ENCODE peak calls at places on chromosomes 13 and 19, in five cellular contexts. V, C, X, F and G are unnamed samples.

GRCh38 chr19:51703655-51704515 is 10.8 kb downstream of the SPACA6 start:
- DNase-seq in V (peak), X (peak), C (peak), F (peak), G (peak)

GRCh38 chr13:24540236-24541126 is 27.9 kb upstream of the PARP4 start:
- DNase-seq in F (no peak), X (peak), V (no peak), C (peak), G (peak)

GRCh38 chr19:13234518-13234917 is 84.3 kb downstream of the IER2 start:
- DNase-seq in F (peak), C (peak), V (no peak), X (peak), G (peak)

GRCh38 chr19:40716655-40717324 is at the start of the genes COQ8B and ITPKC:
- DNase-seq in F (peak), C (peak), V (peak), X (peak), G (peak)

GRCh38 chr19:19126102-19126501 is 12.2 kb downstream of the TMEM161A start:
- DNase-seq in F (no peak), C (no peak), V (no peak), X (no peak), G (no peak)

GRCh38 chr19:34218818-34219164 is 35.6 kb upstream of the GARRE1 start:
- DNase-seq in X (no peak), F (no peak), C (no peak), V (no peak), G (no peak)

GRCh38 chr13:33379597-33379996 is 94.0 kb upstream of the STARD13 start:
- DNase-seq in F (no peak), X (no peak), C (no peak), V (no peak), G (no peak)

GRCh38 chr13:75541287-75541686 is 3.6 kb upstream of the COMMD6 start:
- DNase-seq in X (no peak), F (no peak), C (no peak), V (peak), G (no peak)

GRCh38 chr13:112779856-112780604 is 90.2 kb downstream of the ATP11A start:
- DNase-seq in F (no peak), V (peak), X (no peak), C (peak), G (no peak)

GRCh38 chr19:17579523-17580244 is 24.2 kb downstream of the COLGALT1 start:
- DNase-seq in C (peak), F (peak), V (peak), X (peak), G (peak)

GRCh38 chr13:106467406-106468122 is 67.9 kb downstream of the EFNB2 start:
- DNase-seq in F (no peak), C (no peak), X (no peak), V (no peak), G (no peak)

GRCh38 chr13:106466691-106467405 is 68.6 kb downstream of the EFNB2 start:
- DNase-seq in C (no peak), F (no peak), X (no peak), V (no peak), G (no peak)

GRCh38 chr13:106471957-106472543 is 63.4 kb downstream of the EFNB2 start:
- DNase-seq in C (peak), X (peak), F (peak), V (peak), G (peak)

GRCh38 chr13:106468948-106469590 is 66.4 kb downstream of the EFNB2 start:
- DNase-seq in C (no peak), X (no peak), F (no peak), V (no peak), G (no peak)

DNA sequence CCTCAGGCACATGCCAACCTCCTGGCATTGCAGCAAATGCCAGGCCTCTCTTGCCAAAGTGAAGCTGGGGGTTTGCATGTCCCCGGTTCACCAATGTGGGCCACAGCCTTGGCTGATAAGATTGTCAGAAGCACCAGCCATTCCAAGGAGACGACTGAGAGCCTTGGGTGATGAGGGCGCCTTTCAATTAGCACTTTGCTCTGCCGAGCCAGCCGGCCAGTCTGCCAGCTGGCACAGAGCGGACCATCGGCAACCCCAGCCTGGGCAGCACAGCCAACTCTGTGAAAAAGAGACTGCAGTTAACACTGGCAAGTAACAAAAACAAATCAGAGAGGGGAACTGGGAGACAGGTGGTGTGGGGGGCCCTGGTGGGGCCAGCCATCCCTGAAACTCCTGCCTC is 67.3 kb downstream of the EFNB2 start:
- DNase-seq in F (no peak), C (no peak), V (no peak), X (no peak), G (no peak)
- TF ChIP-seq RAD21 in F (no peak), C (no peak), V (no peak), X (no peak), G (no peak)

GRCh38 chr19:46967578-46968018 is 52.0 kb upstream of the NPAS1 start:
- DNase-seq in F (no peak), X (no peak), V (no peak), C (no peak), G (no peak)
- TF ChIP-seq RAD21 in F (no peak), X (no peak), V (no peak), C (no peak), G (no peak)

GRCh38 chr13:42973581-42973980 is 18.5 kb downstream of the EPSTI1 start:
- DNase-seq in X (no peak), C (no peak), F (no peak), V (no peak), G (no peak)

GRCh38 chr13:42969558-42970172 is 22.4 kb downstream of the EPSTI1 start:
- DNase-seq in F (peak), X (peak), C (peak), V (peak), G (peak)

GRCh38 chr13:42971670-42972355 is 20.2 kb downstream of the EPSTI1 start:
- DNase-seq in C (no peak), F (no peak), X (no peak), V (peak), G (no peak)

GRCh38 chr13:42968906-42969305 is 23.1 kb downstream of the EPSTI1 start:
- DNase-seq in V (no peak), C (no peak), F (no peak), X (no peak), G (peak)

GRCh38 chr13:42970824-42971669 is 21.0 kb downstream of the EPSTI1 start:
- DNase-seq in C (peak), V (peak), F (peak), X (peak), G (peak)
- TF ChIP-seq RAD21 in C (peak), V (peak), F (peak), X (peak), G (peak)

GRCh38 chr19:5827891-5828660 is 11.4 kb downstream of the FUT6 start:
- DNase-seq in X (peak), C (peak), V (peak), F (peak), G (peak)
- TF ChIP-seq RAD21 in X (no peak), C (no peak), V (no peak), F (no peak), G (no peak)

GRCh38 chr13:105290596-105290995 is 1244.9 kb downstream of the EFNB2 start:
- DNase-seq in C (no peak), F (no peak), V (no peak), X (no peak), G (no peak)
- TF ChIP-seq RAD21 in C (no peak), F (no peak), V (no peak), X (no peak), G (no peak)

GRCh38 chr19:4507804-4508203 is 10.5 kb downstream of the PLIN4 start:
- DNase-seq in F (no peak), V (no peak), C (no peak), X (no peak), G (no peak)

GRCh38 chr19:4505570-4506448 is 12.5 kb downstream of the PLIN4 start:
- DNase-seq in V (no peak), C (no peak), F (no peak), X (no peak), G (no peak)

GRCh38 chr19:4507150-4507452 is 11.2 kb downstream of the PLIN4 start:
- DNase-seq in C (no peak), V (no peak), X (no peak), F (no peak), G (no peak)

GRCh38 chr19:4504874-4505569 is 13.3 kb downstream of the PLIN4 start:
- DNase-seq in X (no peak), V (no peak), C (no peak), F (no peak), G (no peak)

GRCh38 chr19:4506449-4507149 is 11.7 kb downstream of the PLIN4 start:
- DNase-seq in C (no peak), F (no peak), V (peak), X (no peak), G (no peak)
- TF ChIP-seq RAD21 in C (no peak), F (no peak), V (no peak), X (no peak), G (no peak)

DNA sequence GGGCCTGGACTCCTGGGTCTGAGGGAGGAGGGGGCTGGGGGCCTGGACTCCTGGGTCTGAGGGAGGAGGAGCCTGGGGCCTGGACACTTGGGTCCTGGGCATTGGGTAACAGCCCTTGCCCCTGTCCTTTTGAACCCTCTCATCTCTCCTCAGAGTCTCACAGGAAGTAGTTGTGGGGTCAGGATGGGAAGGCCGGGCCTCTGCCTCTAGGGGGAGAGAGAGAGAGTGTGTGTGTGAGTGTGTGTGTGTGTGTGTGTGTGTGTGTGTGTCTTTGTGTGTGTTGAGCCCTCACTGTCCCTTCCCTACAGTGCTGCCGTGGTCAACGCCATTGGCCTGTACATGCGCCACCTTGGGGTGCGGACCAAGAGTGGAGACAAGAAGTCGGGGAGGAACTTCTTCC is 10.9 kb downstream of the ARHGEF1 start:
- DNase-seq in C (no peak), X (no peak), V (peak), F (no peak), G (no peak)
- TF ChIP-seq RAD21 in C (no peak), X (no peak), V (no peak), F (no peak), G (no peak)

DNA sequence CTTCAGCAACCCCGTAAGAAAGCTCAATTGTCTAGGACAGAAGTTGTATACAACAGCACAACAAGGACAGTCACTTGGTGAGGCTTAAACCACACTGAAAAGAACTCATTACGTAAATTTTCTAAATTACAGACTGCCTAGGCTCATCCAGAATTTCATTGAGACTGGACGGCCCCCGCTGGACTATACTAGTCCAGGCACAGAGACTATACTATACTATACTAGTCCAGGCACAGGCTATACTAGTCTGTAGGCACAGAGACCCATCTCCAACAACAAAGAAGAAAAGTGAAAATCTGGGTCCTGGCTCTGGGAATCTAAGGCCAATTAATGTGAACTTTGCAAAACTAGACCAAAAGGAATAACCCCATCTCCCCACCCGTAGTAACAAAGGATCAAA is 700 bp downstream of the ZNF816 start:
- DNase-seq in X (no peak), F (no peak), V (no peak), C (no peak), G (no peak)
- TF ChIP-seq RAD21 in X (no peak), F (no peak), V (no peak), C (no peak), G (no peak)

GRCh38 chr19:48819366-48819816 is 8.6 kb upstream of the BCAT2 start:
- DNase-seq in X (no peak), F (peak), V (peak), C (no peak), G (no peak)
- TF ChIP-seq RAD21 in X (no peak), F (peak), V (no peak), C (no peak), G (no peak)

DNA sequence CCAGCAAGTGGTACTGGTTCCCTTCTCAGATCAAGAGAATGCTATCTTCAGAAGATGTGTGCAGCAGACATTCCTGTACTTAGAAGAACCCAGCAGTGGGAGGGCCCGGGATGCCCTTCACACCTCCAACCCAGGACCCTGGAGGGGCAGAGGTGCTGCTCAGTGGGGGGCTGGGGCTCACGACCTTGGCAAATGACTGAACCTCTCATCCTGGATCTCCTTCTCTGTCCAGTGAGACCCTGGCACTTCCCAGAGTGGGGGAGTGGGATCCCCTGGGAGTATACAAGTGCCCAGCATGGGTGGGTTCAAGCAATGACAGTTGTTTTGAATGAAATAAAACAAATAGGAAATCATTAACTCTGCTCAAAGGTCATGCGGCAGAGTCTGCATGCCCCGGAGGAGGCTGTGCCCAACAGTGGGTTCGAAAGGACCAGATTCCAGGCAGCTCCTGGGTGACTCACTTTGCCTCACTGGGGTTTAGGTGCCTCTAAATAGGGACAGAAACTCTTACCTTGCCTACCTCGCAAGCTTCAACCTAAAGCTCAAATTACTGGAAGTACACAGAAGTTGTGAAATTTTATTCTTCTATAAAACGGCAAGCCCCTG is 26.9 kb downstream of the GGACT start:
- DNase-seq in V (no peak), F (no peak), C (no peak), X (no peak), G (no peak)
- TF ChIP-seq RAD21 in V (no peak), F (no peak), C (no peak), X (no peak), G (no peak)